ENCODE peak calls at places on chromosomes 3 and 15, in nine cellular contexts. M, H, C, F, S, E, K, L and T are unnamed samples. For H3K9me3, the result is how much of the 10 kb centered on the place peaks cover.

GRCh38 chr3:134378384-134378783 is 4.1 kb upstream of the AMOTL2 start:
- DNase-seq in F (no peak), C (peak), H (peak), K (no peak), S (peak), M (no peak), E (peak), L (peak), T (no peak)

GRCh38 chr3:143951351-143951971 is 20.2 kb upstream of the DIPK2A start:
- DNase-seq in H (no peak), C (peak), M (no peak), L (no peak), K (no peak), F (no peak), S (no peak), E (peak), T (no peak)

GRCh38 chr3:115834068-115834467 is 210.8 kb downstream of the GAP43 start:
- DNase-seq in F (no peak), E (no peak), H (no peak), M (no peak), L (no peak), S (no peak), C (peak), K (no peak), T (no peak)

GRCh38 chr15:88987590-88987950 is 74.4 kb upstream of the MFGE8 start:
- DNase-seq in H (no peak), M (no peak), S (no peak), F (no peak), C (no peak), L (no peak), K (no peak), E (peak), T (no peak)

GRCh38 chr3:140552403-140552802 is 125.5 kb upstream of the TRIM42 start:
- DNase-seq in M (no peak), C (no peak), E (peak), F (no peak), L (no peak), K (no peak), H (no peak), S (no peak), T (no peak)

GRCh38 chr3:102156426-102156825 is 278.4 kb upstream of the ZPLD1 start:
- DNase-seq in S (no peak), C (peak), L (no peak), F (no peak), H (no peak), K (no peak), E (no peak), M (no peak), T (no peak)

GRCh38 chr3:188557230-188557629 is 403.3 kb downstream of the LPP start:
- DNase-seq in L (no peak), M (no peak), C (no peak), K (no peak), F (no peak), E (no peak), H (no peak), S (no peak), T (no peak)

GRCh38 chr15:80866936-80867335 is 87.8 kb downstream of the CEMIP start:
- DNase-seq in S (no peak), L (peak), C (no peak), H (no peak), M (no peak), F (no peak), K (no peak), E (peak), T (no peak)

GRCh38 chr3:193987186-193987585 is 148.8 kb upstream of the HES1 start:
- DNase-seq in C (no peak), L (no peak), F (no peak), K (no peak), E (no peak), M (no peak), H (no peak), S (no peak), T (no peak)

GRCh38 chr15:57158997-57159668 is 217.2 kb upstream of the CGNL1 start:
- DNase-seq in E (no peak), H (no peak), M (no peak), S (no peak), L (no peak), K (no peak), F (no peak), C (no peak), T (no peak)

GRCh38 chr15:71127083-71127482 is 11.8 kb downstream of the THSD4 start:
- DNase-seq in S (no peak), K (no peak), C (no peak), M (no peak), L (no peak), F (no peak), E (no peak), H (no peak), T (no peak)

GRCh38 chr3:181700168-181701087 is 11.3 kb upstream of the SOX2 start:
- DNase-seq in E (peak), L (peak), F (peak), C (peak), H (no peak), K (no peak), M (no peak), S (peak), T (no peak)

GRCh38 chr15:44183363-44183762 is 11.7 kb downstream of the FRMD5 start:
- DNase-seq in K (no peak), S (no peak), L (no peak), C (no peak), F (no peak), E (no peak), H (no peak), M (no peak), T (no peak)

DNA sequence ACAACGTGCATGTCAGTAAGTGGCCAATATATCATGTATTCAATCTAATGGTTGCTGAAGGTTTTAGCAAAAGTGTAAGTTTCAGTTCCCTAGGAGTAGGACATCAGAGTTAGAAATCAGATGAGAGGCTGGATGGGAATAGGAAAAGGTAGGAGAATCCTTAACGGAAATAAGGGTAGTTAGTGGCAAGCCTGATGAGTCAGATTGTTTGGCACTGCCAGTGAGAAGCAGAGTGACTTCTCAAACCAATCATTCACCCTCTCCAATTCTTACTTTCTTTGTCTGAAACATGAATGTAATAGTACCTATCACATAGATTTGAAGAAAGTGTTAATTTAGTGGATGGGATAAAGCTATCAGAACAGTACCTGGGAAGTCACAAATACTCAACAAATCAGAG is 894.0 kb downstream of the NTRK3 start:
- DNase-seq in E (no peak), H (no peak), C (no peak), S (no peak), F (no peak), M (no peak), K (no peak), L (no peak), T (no peak)
- H3K9me3 ChIP-seq in E (under half), H (under half), C (under half), S (under half), F (under half), M (under half), K (under half), L (under half), T (under half)

GRCh38 chr3:25652921-25653320 is 11.8 kb downstream of the TOP2B start:
- DNase-seq in H (no peak), L (no peak), E (no peak), K (no peak), S (no peak), F (no peak), M (no peak), C (no peak), T (no peak)
- H3K9me3 ChIP-seq in H (under half), L (under half), E (under half), K (under half), S (under half), F (under half), M (under half), C (under half), T (under half)

GRCh38 chr15:20271647-20272046 is 270.0 kb downstream of the GOLGA6L6 start:
- DNase-seq in M (no peak), C (no peak), E (no peak), L (no peak), K (peak), H (no peak), S (no peak), F (no peak), T (no peak)
- H3K9me3 ChIP-seq in M (under half), C (under half), E (half or more), L (half or more), K (under half), H (under half), S (under half), F (under half), T (under half)

DNA sequence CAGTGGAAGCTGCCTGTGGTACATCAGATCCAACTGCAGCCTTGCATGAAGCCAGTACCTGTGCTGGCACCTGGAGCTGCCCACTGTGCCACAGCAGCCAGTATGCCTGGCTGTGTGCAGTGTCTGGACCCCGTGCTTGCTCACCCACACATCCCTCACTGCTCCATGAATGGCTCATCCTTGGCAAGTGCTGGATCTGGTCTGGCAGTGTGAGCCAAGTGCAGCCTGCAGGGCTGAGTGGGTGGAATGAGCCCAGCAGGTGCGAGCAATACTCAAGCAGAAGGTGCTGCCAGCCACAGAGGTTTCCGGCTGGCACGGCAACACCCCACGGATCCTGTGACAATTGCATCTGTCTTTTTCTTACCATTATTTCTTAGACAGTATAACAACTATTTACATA is 488.2 kb upstream of the ROBO2 start:
- DNase-seq in L (no peak), K (no peak), M (no peak), H (no peak), F (no peak), C (no peak), S (no peak), E (no peak), T (no peak)
- H3K9me3 ChIP-seq in L (under half), K (under half), M (under half), H (under half), F (under half), C (under half), S (under half), E (under half), T (under half)

DNA sequence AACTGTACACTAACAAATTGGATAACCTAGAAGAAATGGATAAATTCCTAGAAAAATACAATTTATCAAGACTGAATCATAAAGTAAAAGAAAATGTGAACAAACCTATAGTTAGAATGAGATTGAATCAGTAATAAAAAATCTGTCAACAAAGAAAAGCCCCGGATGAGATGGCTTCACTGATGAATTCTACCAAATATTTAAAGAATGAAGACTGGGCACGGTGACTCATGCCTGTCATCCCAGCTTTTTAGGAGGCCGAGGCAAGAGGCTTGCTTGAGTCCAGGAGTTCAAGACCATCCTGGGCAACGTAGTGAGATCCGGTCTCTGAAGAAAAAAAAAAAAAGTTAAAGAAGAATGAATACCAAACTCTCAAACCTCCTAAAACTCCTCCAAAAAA is 17.7 kb upstream of the AP4E1 start:
- DNase-seq in H (no peak), C (peak), M (no peak), K (no peak), F (no peak), E (no peak), S (no peak), L (no peak), T (no peak)
- H3K9me3 ChIP-seq in H (under half), C (under half), M (under half), K (under half), F (under half), E (under half), S (under half), L (under half), T (under half)

GRCh38 chr3:8020459-8020858 is 481.2 kb upstream of the LMCD1 start:
- DNase-seq in H (no peak), M (no peak), K (no peak), E (no peak), F (no peak), C (no peak), S (no peak), L (no peak), T (no peak)
- H3K9me3 ChIP-seq in H (under half), M (under half), K (under half), E (half or more), F (under half), C (under half), S (under half), L (under half), T (under half)

GRCh38 chr3:28768439-28768838 is 419.8 kb upstream of the AZI2 start:
- DNase-seq in S (no peak), H (no peak), E (no peak), K (no peak), C (no peak), F (no peak), L (no peak), M (no peak), T (no peak)
- H3K9me3 ChIP-seq in S (under half), H (under half), E (under half), K (under half), C (under half), F (under half), L (under half), M (under half), T (under half)